ENCODE peak calls at places on chromosomes 5 and 9, in eight cellular contexts. A is lower leg skin, G is stomach, E is endothelial cell of umbilical vein, X is GM12891, Q is body of pancreas, T is heart left ventricle, H is H54. P is an unnamed sample.

GRCh38 chr9:137339606-137340462 is 37.8 kb upstream of the NRARP start:
- DNase-seq in A (peak), G (peak), E (peak), X (no peak), Q (no peak), T (no peak), H (no peak), P (no peak)

GRCh38 chr5:137395011-137395755 is 103.9 kb downstream of the SPOCK1 start:
- DNase-seq in A (no peak), G (no peak), E (peak), X (no peak), Q (no peak), T (no peak), H (peak), P (no peak)

GRCh38 chr5:111345731-111346130 is 121.5 kb downstream of the CAMK4 start:
- DNase-seq in A (no peak), G (no peak), E (no peak), X (no peak), Q (no peak), T (no peak), H (no peak), P (no peak)

GRCh38 chr5:171269717-171270116 is 39.3 kb upstream of the TLX3 start:
- DNase-seq in A (no peak), G (no peak), E (no peak), X (no peak), Q (no peak), T (no peak), H (no peak), P (no peak)

GRCh38 chr5:66323142-66323890 is 179.2 kb downstream of the SREK1 start:
- DNase-seq in A (peak), G (no peak), E (no peak), X (no peak), Q (no peak), T (no peak), H (no peak), P (no peak)

GRCh38 chr9:6896562-6896961 is 138.8 kb downstream of the KDM4C start:
- DNase-seq in A (no peak), G (no peak), E (peak), X (no peak), Q (no peak), T (no peak), H (no peak), P (no peak)

GRCh38 chr9:33159058-33159759 is 7.9 kb downstream of the B4GALT1 start:
- DNase-seq in A (peak), G (no peak), E (peak), X (no peak), Q (peak), T (peak), H (no peak), P (no peak)

GRCh38 chr9:131008909-131009618 is at the start of gene LAMC3:
- DNase-seq in A (no peak), G (no peak), E (no peak), X (no peak), Q (no peak), T (no peak), H (no peak), P (no peak)

GRCh38 chr5:83035373-83036170 is 41.6 kb downstream of the TMEM167A start:
- DNase-seq in A (no peak), G (no peak), E (no peak), X (no peak), Q (no peak), T (peak), H (no peak), P (no peak)

GRCh38 chr5:147675168-147675567 is 107.4 kb downstream of the JAKMIP2 start:
- DNase-seq in A (no peak), G (no peak), E (no peak), X (no peak), Q (no peak), T (no peak), H (no peak), P (no peak)

GRCh38 chr5:59757442-59757841 is 136.1 kb downstream of the PDE4D start:
- DNase-seq in A (no peak), G (no peak), E (no peak), X (no peak), Q (no peak), T (no peak), H (no peak), P (no peak)

GRCh38 chr5:134084570-134084969 is 29.9 kb upstream of the TCF7 start:
- DNase-seq in A (no peak), G (no peak), E (no peak), X (no peak), Q (no peak), T (no peak), H (no peak), P (no peak)

GRCh38 chr5:112417931-112418358 is 1.1 kb downstream of the EPB41L4A start:
- DNase-seq in A (peak), G (peak), E (peak), X (peak), Q (peak), T (peak), H (no peak), P (peak)

GRCh38 chr9:22054076-22054475 is 45.0 kb upstream of the CDKN2B start:
- DNase-seq in A (no peak), G (no peak), E (no peak), X (no peak), Q (no peak), T (no peak), H (no peak), P (no peak)

GRCh38 chr5:96641922-96642640 is 20.1 kb upstream of the CAST start:
- DNase-seq in A (no peak), G (no peak), E (no peak), X (no peak), Q (no peak), T (no peak), H (no peak), P (no peak)

GRCh38 chr5:95892784-95893354 is 68.8 kb downstream of the ELL2 start:
- DNase-seq in A (no peak), G (peak), E (peak), X (no peak), Q (peak), T (no peak), H (no peak), P (no peak)

GRCh38 chr5:153711755-153712154 is 221.3 kb downstream of the GRIA1 start:
- DNase-seq in A (no peak), G (no peak), E (peak), X (no peak), Q (no peak), T (no peak), H (no peak), P (no peak)

GRCh38 chr9:132498811-132499210 is 83.6 kb upstream of the BARHL1 start:
- DNase-seq in A (no peak), G (no peak), E (no peak), X (no peak), Q (no peak), T (no peak), H (no peak), P (no peak)

GRCh38 chr5:68489556-68489955 is 274.0 kb downstream of the PIK3R1 start:
- DNase-seq in A (no peak), G (no peak), E (no peak), X (no peak), Q (no peak), T (no peak), H (no peak), P (no peak)

GRCh38 chr9:6414291-6414690 is 1.3 kb downstream of the UHRF2 start:
- DNase-seq in A (no peak), G (no peak), E (peak), X (no peak), Q (no peak), T (no peak), H (no peak), P (no peak)

GRCh38 chr5:72599519-72600400 is 92.5 kb upstream of the ZNF366 start:
- DNase-seq in A (no peak), G (no peak), E (peak), X (no peak), Q (no peak), T (no peak), H (no peak), P (no peak)

GRCh38 chr9:89993678-89994630 is 389.1 kb downstream of the GADD45G start:
- DNase-seq in A (peak), G (no peak), E (no peak), X (no peak), Q (peak), T (peak), H (no peak), P (no peak)

GRCh38 chr5:88664630-88665029 is 218.4 kb downstream of the MEF2C start:
- DNase-seq in A (no peak), G (no peak), E (no peak), X (no peak), Q (no peak), T (no peak), H (no peak), P (no peak)

GRCh38 chr5:98604301-98604700 is 169.2 kb upstream of the RGMB start:
- DNase-seq in A (no peak), G (no peak), E (no peak), X (no peak), Q (no peak), T (no peak), H (no peak), P (no peak)

GRCh38 chr9:74729129-74729710 is 158.5 kb downstream of the TRPM6 start:
- DNase-seq in A (no peak), G (no peak), E (no peak), X (no peak), Q (no peak), T (no peak), H (no peak), P (no peak)

GRCh38 chr5:170289749-170290148 is 7.8 kb downstream of the LCP2 start:
- DNase-seq in A (no peak), G (no peak), E (no peak), X (no peak), Q (no peak), T (peak), H (no peak), P (no peak)

GRCh38 chr9:32500768-32501167 is 25.2 kb downstream of the RIGI start:
- DNase-seq in A (no peak), G (no peak), E (peak), X (no peak), Q (no peak), T (no peak), H (no peak), P (no peak)

GRCh38 chr5:172545291-172545761 is 91.0 kb upstream of the SH3PXD2B start:
- DNase-seq in A (peak), G (no peak), E (no peak), X (no peak), Q (no peak), T (no peak), H (no peak), P (no peak)

GRCh38 chr5:142280066-142281011 is 44.5 kb downstream of the SPRY4 start:
- DNase-seq in A (no peak), G (no peak), E (peak), X (no peak), Q (no peak), T (peak), H (peak), P (no peak)

GRCh38 chr9:85533538-85533937 is 208.2 kb downstream of the AGTPBP1 start:
- DNase-seq in A (no peak), G (no peak), E (no peak), X (no peak), Q (no peak), T (no peak), H (no peak), P (no peak)

GRCh38 chr9:85536514-85536913 is 205.2 kb downstream of the AGTPBP1 start:
- DNase-seq in A (no peak), G (no peak), E (no peak), X (no peak), Q (no peak), T (no peak), H (no peak), P (no peak)

GRCh38 chr9:85534340-85534739 is 207.4 kb downstream of the AGTPBP1 start:
- DNase-seq in A (no peak), G (no peak), E (no peak), X (no peak), Q (no peak), T (peak), H (no peak), P (no peak)

GRCh38 chr9:85541876-85542275 is 199.9 kb downstream of the AGTPBP1 start:
- DNase-seq in A (no peak), G (no peak), E (no peak), X (no peak), Q (no peak), T (no peak), H (no peak), P (no peak)

GRCh38 chr9:85536076-85536475 is 205.7 kb downstream of the AGTPBP1 start:
- DNase-seq in A (no peak), G (no peak), E (peak), X (no peak), Q (no peak), T (peak), H (peak), P (no peak)
- TF ChIP-seq POLR2A in A (no peak), G (no peak), E (no peak), X (no peak), Q (no peak), T (no peak), H (no peak), P (no peak)

DNA sequence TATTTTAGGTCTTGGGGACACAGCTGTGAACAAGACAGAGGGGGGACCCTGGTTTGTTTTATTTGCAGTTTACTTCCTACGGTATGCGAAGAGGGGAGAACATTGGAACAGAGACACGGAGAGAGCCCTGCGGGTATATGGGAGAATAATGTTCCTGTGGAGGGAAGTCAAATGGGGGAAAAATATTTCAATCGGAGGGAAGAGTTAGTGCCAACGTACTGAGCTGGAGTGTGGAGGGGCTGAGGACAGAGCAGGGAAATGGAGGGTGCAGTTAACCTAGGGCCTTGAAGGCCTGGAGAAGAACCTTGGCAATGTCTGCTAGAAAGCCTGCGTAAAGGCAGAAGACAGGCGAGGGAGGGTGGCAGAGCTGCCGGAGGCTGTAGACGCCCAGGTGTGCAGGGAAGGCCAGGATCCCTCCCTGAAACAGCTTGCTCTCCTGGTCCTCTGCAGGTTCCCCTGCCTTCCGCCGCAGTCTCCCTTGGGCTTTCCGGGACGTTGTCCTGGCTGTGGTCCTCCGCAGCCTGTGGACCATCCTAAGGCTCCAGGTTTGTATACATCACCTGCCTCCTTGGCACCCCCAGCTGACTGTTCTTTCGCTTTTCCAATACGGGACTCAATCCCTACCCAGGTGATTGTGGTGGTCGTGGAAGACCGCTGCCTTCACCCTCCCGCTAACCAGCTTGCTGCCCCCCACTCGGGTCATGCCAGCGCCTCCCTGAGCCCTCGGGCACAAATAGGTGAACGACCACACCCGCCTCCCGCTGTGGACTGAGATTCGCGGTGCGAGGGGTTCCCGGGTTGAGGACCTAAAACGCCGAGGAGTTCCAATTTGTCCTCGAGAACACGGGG is 1.9 kb upstream of the RACK1 start:
- DNase-seq in A (no peak), G (no peak), E (no peak), X (no peak), Q (peak), T (no peak), H (no peak), P (no peak)
- TF ChIP-seq POLR2A in A (no peak), G (no peak), E (no peak), X (no peak), Q (no peak), T (no peak), H (no peak), P (no peak)

GRCh38 chr5:173845321-173845720 is 42.8 kb upstream of the CPEB4 start:
- DNase-seq in A (no peak), G (no peak), E (no peak), X (no peak), Q (no peak), T (no peak), H (no peak), P (no peak)
- TF ChIP-seq POLR2A in A (no peak), G (no peak), E (no peak), X (no peak), Q (no peak), T (no peak), H (no peak), P (no peak)

GRCh38 chr9:126583134-126583760 is 30.5 kb upstream of the LMX1B start:
- DNase-seq in A (peak), G (no peak), E (no peak), X (no peak), Q (no peak), T (no peak), H (no peak), P (no peak)

GRCh38 chr9:126586236-126586635 is 27.5 kb upstream of the LMX1B start:
- DNase-seq in A (no peak), G (no peak), E (no peak), X (no peak), Q (no peak), T (no peak), H (no peak), P (no peak)

GRCh38 chr9:126581893-126582292 is 31.8 kb upstream of the LMX1B start:
- DNase-seq in A (peak), G (no peak), E (no peak), X (no peak), Q (no peak), T (no peak), H (no peak), P (no peak)

GRCh38 chr9:126584611-126585010 is 29.1 kb upstream of the LMX1B start:
- DNase-seq in A (peak), G (no peak), E (no peak), X (no peak), Q (no peak), T (no peak), H (no peak), P (no peak)

GRCh38 chr9:126582427-126582826 is 31.3 kb upstream of the LMX1B start:
- DNase-seq in A (peak), G (no peak), E (no peak), X (no peak), Q (no peak), T (no peak), H (no peak), P (no peak)
- TF ChIP-seq POLR2A in A (no peak), G (no peak), E (no peak), X (no peak), Q (no peak), T (no peak), H (no peak), P (no peak)

DNA sequence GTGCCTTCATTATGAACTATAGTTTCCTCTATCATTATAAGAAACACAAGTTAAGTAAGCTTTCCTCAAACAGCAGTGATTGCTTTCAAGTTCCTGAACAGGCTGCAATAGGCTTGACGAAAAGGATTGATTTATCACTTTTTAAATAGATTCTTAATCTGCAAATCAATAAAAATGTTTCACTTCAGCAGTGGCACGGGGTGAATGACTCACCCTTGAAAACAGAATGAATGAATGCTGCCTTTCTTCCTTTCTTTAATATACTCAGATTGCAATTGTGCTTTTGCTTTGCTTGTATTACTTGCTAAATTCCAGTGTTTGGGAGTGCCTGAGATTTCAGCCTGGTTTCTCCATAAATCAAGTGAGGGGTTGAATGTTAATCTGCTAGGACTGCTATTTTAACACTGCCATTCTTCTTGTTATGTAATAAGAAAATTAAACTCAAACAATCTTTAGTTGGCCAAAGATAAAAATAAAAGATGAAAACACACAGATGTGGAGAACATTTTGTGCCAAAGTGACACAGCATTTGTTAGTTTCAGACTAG is 1293.8 kb downstream of the PTPRD start:
- DNase-seq in A (no peak), G (no peak), E (no peak), X (no peak), Q (no peak), T (no peak), H (no peak), P (no peak)
- TF ChIP-seq POLR2A in A (no peak), G (no peak), E (no peak), X (no peak), Q (no peak), T (no peak), H (no peak), P (no peak)

DNA sequence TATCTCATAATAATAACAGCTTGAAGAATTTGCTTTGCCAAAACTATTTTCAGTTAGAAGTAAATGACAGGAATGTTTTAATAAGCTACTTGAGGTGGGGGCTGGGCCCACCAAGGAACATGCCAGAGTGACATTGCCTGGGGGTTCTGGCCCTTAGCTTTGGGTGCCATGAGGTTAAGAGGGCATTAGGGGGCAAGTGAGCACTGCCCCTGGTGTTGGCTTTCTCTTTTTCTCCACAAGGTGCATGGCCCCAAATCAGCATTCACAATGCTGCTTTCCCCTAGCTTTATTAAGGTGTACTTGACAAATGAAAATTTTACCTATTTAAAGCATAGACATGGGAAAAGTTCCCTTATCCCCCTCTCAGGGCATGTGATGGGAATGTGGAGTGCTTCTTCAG is 305.4 kb downstream of the TENT4A start:
- DNase-seq in A (no peak), G (no peak), E (no peak), X (no peak), Q (no peak), T (no peak), H (no peak), P (no peak)
- TF ChIP-seq POLR2A in A (no peak), G (no peak), E (no peak), X (no peak), Q (no peak), T (no peak), H (no peak), P (no peak)

GRCh38 chr5:53419247-53419646 is 61.2 kb upstream of the FST start:
- DNase-seq in A (no peak), G (no peak), E (no peak), X (no peak), Q (no peak), T (no peak), H (no peak), P (no peak)

GRCh38 chr5:53416144-53416730 is 64.2 kb upstream of the FST start:
- DNase-seq in A (no peak), G (no peak), E (no peak), X (no peak), Q (no peak), T (no peak), H (no peak), P (no peak)

GRCh38 chr5:53418409-53418808 is 62.0 kb upstream of the FST start:
- DNase-seq in A (no peak), G (no peak), E (no peak), X (no peak), Q (no peak), T (no peak), H (no peak), P (no peak)

GRCh38 chr5:53422539-53422938 is 57.9 kb upstream of the FST start:
- DNase-seq in A (no peak), G (no peak), E (peak), X (no peak), Q (no peak), T (no peak), H (no peak), P (no peak)

GRCh38 chr5:53418844-53419243 is 61.6 kb upstream of the FST start:
- DNase-seq in A (no peak), G (no peak), E (peak), X (no peak), Q (no peak), T (no peak), H (no peak), P (no peak)
- TF ChIP-seq POLR2A in A (no peak), G (no peak), E (no peak), X (no peak), Q (no peak), T (no peak), H (no peak), P (no peak)

P was measured in prostate gland.